ENCODE peak calls at places on chromosomes 11 and 22, in eight cellular contexts. A is astrocyte of the cerebellum, J is AG09319, Z is nucleus accumbens, L is smooth muscle cell of the brain vasculature, M is thoracic aorta, K is stomach, N is iPS-NIHi11. R is an unnamed sample.
A peak's percentile ranks its signal among the peaks of the same experiment; 100 is the strongest.

GRCh38 chr11:131688056-131688693 is 317.8 kb downstream of the NTM start:
- DNase-seq in Z (peak; percentile 68), N (peak; percentile 97), M (no peak), L (no peak), A (no peak), J (peak; percentile 20), K (peak; percentile 37), R (no peak)

GRCh38 chr22:29625090-29625825 is 21.8 kb downstream of the NF2 start:
- DNase-seq in A (peak; percentile 71), Z (peak; percentile 54), L (no peak), M (no peak), J (peak; percentile 38), N (peak; percentile 49), K (peak; percentile 60), R (no peak)

GRCh38 chr22:30717331-30717921 is 22.8 kb downstream of the OSBP2 start:
- DNase-seq in N (no peak), Z (no peak), K (no peak), A (no peak), M (no peak), J (no peak), L (no peak), R (peak; percentile 24)

GRCh38 chr11:10026514-10026913 is 267.5 kb downstream of the SBF2 start:
- DNase-seq in M (no peak), A (no peak), Z (no peak), J (peak; percentile 5), N (no peak), L (no peak), K (no peak), R (peak; percentile 13)

GRCh38 chr22:37843746-37844089 is 416 bp downstream of the ANKRD54 start:
- DNase-seq in J (no peak), M (no peak), Z (peak; percentile 61), K (no peak), N (peak; percentile 70), A (no peak), L (no peak), R (no peak)

GRCh38 chr22:42868751-42869251 is 11.7 kb upstream of the ARFGAP3 start:
- DNase-seq in L (no peak), M (no peak), Z (no peak), N (peak; percentile 45), A (peak; percentile 67), K (peak; percentile 91), J (no peak), R (no peak)

GRCh38 chr11:60699282-60699681 is at the start of gene MS4A8:
- DNase-seq in M (no peak), N (no peak), J (no peak), A (no peak), Z (no peak), K (no peak), L (no peak), R (no peak)

GRCh38 chr11:101567086-101567485 is 16.7 kb downstream of the TRPC6 start:
- DNase-seq in N (peak; percentile 46), L (no peak), J (no peak), A (no peak), K (no peak), M (no peak), Z (no peak), R (no peak)

GRCh38 chr11:47971501-47971900 is 8.9 kb upstream of the PTPRJ start:
- DNase-seq in N (peak; percentile 34), L (no peak), J (no peak), M (no peak), Z (no peak), K (no peak), A (no peak), R (no peak)

GRCh38 chr11:73330569-73331093 is 22.6 kb downstream of the ARHGEF17 start:
- DNase-seq in J (no peak), L (no peak), N (peak; percentile 53), K (no peak), Z (no peak), M (no peak), A (no peak), R (no peak)

GRCh38 chr11:63445720-63446119 is 45.2 kb downstream of the PLAAT5 start:
- DNase-seq in N (no peak), L (no peak), A (no peak), J (no peak), K (no peak), Z (peak; percentile 31), M (no peak), R (no peak)

GRCh38 chr11:121032546-121032945 is 8.6 kb downstream of the TBCEL start:
- DNase-seq in N (no peak), J (no peak), A (no peak), K (no peak), Z (no peak), M (no peak), L (no peak), R (no peak)

GRCh38 chr11:116822575-116822974 is 529 bp downstream of the APOA4 start:
- DNase-seq in J (no peak), K (no peak), Z (no peak), M (no peak), A (no peak), N (no peak), L (no peak), R (no peak)